ENCODE peak calls at places on chromosome 12, in ten cellular contexts. K is astrocyte of the cerebellum, D is foreskin fibroblast, Z is esophagus muscularis mucosa, E is AG04449, W is lower lobe of right lung, J is right lobe of liver, S is endothelial cell, M is fibroblast of lung, V is ovary. X is an unnamed sample.

GRCh38 chr12:104473374-104473983 is 16.7 kb downstream of the CHST11 start:
- DNase-seq in Z (no peak), D (no peak), E (no peak), W (no peak), M (no peak), K (no peak), S (no peak), V (no peak), J (no peak), X (peak)

GRCh38 chr12:3751151-3752095 is 1.5 kb downstream of the CRACR2A start:
- DNase-seq in V (no peak), M (no peak), J (no peak), Z (peak), S (no peak), K (no peak), W (no peak), D (no peak), E (no peak), X (peak)

GRCh38 chr12:110050927-110051326 is 2.6 kb upstream of the C12orf76 start:
- DNase-seq in K (no peak), S (no peak), D (no peak), M (no peak), J (no peak), V (no peak), W (no peak), E (no peak), Z (no peak), X (no peak)

GRCh38 chr12:4327293-4327692 is 6.3 kb downstream of the TIGAR start:
- DNase-seq in M (no peak), Z (no peak), V (no peak), S (no peak), K (no peak), J (no peak), D (no peak), W (no peak), E (no peak), X (no peak)

GRCh38 chr12:92408072-92408900 is 262.6 kb upstream of the BTG1 start:
- DNase-seq in V (no peak), M (peak), S (peak), J (peak), W (no peak), K (no peak), D (no peak), Z (no peak), E (no peak), X (peak)

GRCh38 chr12:105385141-105385540 is 54.6 kb downstream of the C12orf75 start:
- DNase-seq in J (no peak), K (peak), V (no peak), E (peak), M (peak), W (no peak), S (no peak), Z (no peak), D (no peak), X (no peak)

GRCh38 chr12:41217731-41218130 is 29.6 kb downstream of the PDZRN4 start:
- DNase-seq in M (no peak), J (no peak), W (no peak), S (no peak), V (no peak), Z (no peak), K (no peak), E (no peak), D (no peak), X (no peak)

GRCh38 chr12:114744696-114745095 is 60.7 kb upstream of the TBX3 start:
- DNase-seq in W (no peak), S (no peak), J (no peak), V (peak), D (peak), K (no peak), Z (no peak), E (no peak), M (peak), X (no peak)

GRCh38 chr12:25249951-25250738 is 584 bp downstream of the KRAS start:
- DNase-seq in M (no peak), S (peak), W (peak), V (peak), Z (no peak), D (peak), E (no peak), J (peak), K (no peak), X (peak)

GRCh38 chr12:53173085-53173715 is 7.3 kb upstream of the ZNF740 start:
- DNase-seq in D (peak), E (no peak), M (no peak), S (no peak), W (no peak), Z (no peak), V (no peak), K (no peak), J (no peak), X (no peak)

GRCh38 chr12:68446896-68447806 is 115.0 kb upstream of the MDM1 start:
- DNase-seq in W (no peak), J (no peak), M (no peak), S (no peak), V (no peak), D (peak), E (no peak), Z (peak), K (no peak), X (no peak)

GRCh38 chr12:102824218-102824835 is 92.7 kb downstream of the PAH start:
- DNase-seq in M (no peak), V (peak), J (peak), K (no peak), Z (no peak), D (peak), W (peak), E (no peak), S (peak), X (peak)

GRCh38 chr12:107125833-107126232 is 32.5 kb upstream of the CRY1 start:
- DNase-seq in D (no peak), V (no peak), S (no peak), J (no peak), K (no peak), E (no peak), W (no peak), Z (no peak), M (no peak), X (no peak)

GRCh38 chr12:128813883-128814282 is 9.9 kb downstream of the SLC15A4 start:
- DNase-seq in D (peak), J (no peak), S (no peak), K (no peak), W (no peak), V (no peak), E (no peak), Z (no peak), M (no peak), X (no peak)

GRCh38 chr12:107126688-107127481 is 33.5 kb upstream of the CRY1 start:
- DNase-seq in E (no peak), M (no peak), J (no peak), Z (no peak), K (no peak), W (no peak), D (peak), V (no peak), S (no peak), X (no peak)

GRCh38 chr12:43015090-43015737 is 425.7 kb upstream of the PRICKLE1 start:
- DNase-seq in V (no peak), M (no peak), K (no peak), J (no peak), D (no peak), W (no peak), S (no peak), E (no peak), Z (no peak), X (no peak)

GRCh38 chr12:12228402-12228801 is 38.4 kb downstream of the LRP6 start:
- DNase-seq in J (no peak), D (no peak), V (no peak), S (no peak), M (no peak), E (no peak), Z (no peak), K (no peak), W (no peak), X (no peak)

GRCh38 chr12:11759894-11760293 is 110.4 kb downstream of the ETV6 start:
- DNase-seq in V (no peak), M (no peak), K (no peak), W (no peak), D (no peak), S (no peak), E (no peak), J (no peak), Z (no peak), X (no peak)

GRCh38 chr12:31217356-31218130 is 108.4 kb downstream of the SINHCAF start:
- DNase-seq in Z (peak), W (peak), K (no peak), J (no peak), V (no peak), E (no peak), D (no peak), M (no peak), S (no peak), X (no peak)

GRCh38 chr12:121825041-121825523 is 21.3 kb downstream of the SETD1B start:
- DNase-seq in V (no peak), Z (no peak), J (peak), S (no peak), W (no peak), K (no peak), M (no peak), E (no peak), D (no peak), X (no peak)

GRCh38 chr12:69225251-69225910 is 14.0 kb upstream of the CPSF6 start:
- DNase-seq in S (no peak), D (no peak), W (no peak), Z (no peak), K (no peak), M (no peak), V (no peak), E (no peak), J (no peak), X (no peak)

GRCh38 chr12:12474471-12474928 is 88.2 kb downstream of the DUSP16 start:
- DNase-seq in Z (no peak), E (no peak), S (no peak), V (no peak), J (no peak), K (no peak), D (no peak), M (no peak), W (no peak), X (peak)

GRCh38 chr12:28939427-28939826 is 209.7 kb upstream of the FAR2 start:
- DNase-seq in V (no peak), J (no peak), S (no peak), K (no peak), E (no peak), W (no peak), D (no peak), Z (no peak), M (no peak), X (no peak)

GRCh38 chr12:115697341-115697740 is 580.2 kb downstream of the MED13L start:
- DNase-seq in J (no peak), Z (no peak), S (no peak), K (no peak), V (no peak), E (no peak), D (no peak), W (no peak), M (peak), X (no peak)

GRCh38 chr12:131357920-131358319 is 353.0 kb upstream of the SFSWAP start:
- DNase-seq in D (no peak), E (no peak), V (no peak), S (no peak), K (no peak), W (no peak), Z (no peak), J (no peak), M (no peak), X (no peak)

GRCh38 chr12:10618338-10618987 is 5.1 kb upstream of the MAGOHB start:
- DNase-seq in J (no peak), D (peak), V (no peak), E (peak), W (no peak), K (peak), M (peak), Z (no peak), S (no peak), X (no peak)

GRCh38 chr12:188910-189621 is 24.9 kb downstream of the SLC6A12 start:
- DNase-seq in D (peak), K (no peak), V (peak), Z (no peak), W (peak), S (peak), E (no peak), M (peak), J (no peak), X (peak)

GRCh38 chr12:62995097-62995496 is 60.1 kb upstream of the PPM1H start:
- DNase-seq in D (no peak), K (no peak), M (no peak), S (no peak), W (no peak), Z (no peak), E (no peak), J (no peak), V (no peak), X (no peak)

GRCh38 chr12:65083581-65083980 is 37.5 kb downstream of the WIF1 start:
- DNase-seq in W (no peak), Z (no peak), E (no peak), K (no peak), S (no peak), V (no peak), M (no peak), D (no peak), J (no peak), X (no peak)

GRCh38 chr12:442235-442884 is 17.4 kb upstream of the B4GALNT3 start:
- DNase-seq in W (no peak), J (no peak), K (peak), S (peak), M (peak), D (peak), E (no peak), Z (no peak), V (peak), X (peak)

GRCh38 chr12:131137836-131138637 is 184.3 kb downstream of the ADGRD1 start:
- DNase-seq in Z (no peak), S (no peak), J (no peak), K (no peak), M (no peak), D (peak), E (no peak), W (no peak), V (peak), X (no peak)

GRCh38 chr12:180445-180844 is 33.5 kb downstream of the SLC6A12 start:
- DNase-seq in D (no peak), K (no peak), Z (peak), W (peak), E (no peak), V (no peak), S (no peak), M (peak), J (no peak), X (peak)

GRCh38 chr12:76571256-76571655 is 11.7 kb upstream of the OSBPL8 start:
- DNase-seq in K (no peak), D (no peak), Z (no peak), W (no peak), J (no peak), E (no peak), S (no peak), V (no peak), M (no peak), X (no peak)

GRCh38 chr12:47097276-47097896 is 17.6 kb upstream of the AMIGO2 start:
- DNase-seq in S (no peak), M (peak), J (no peak), D (no peak), K (no peak), Z (no peak), E (no peak), V (no peak), W (no peak), X (no peak)

GRCh38 chr12:92503029-92503931 is 199.5 kb upstream of the PLEKHG7 start:
- DNase-seq in Z (no peak), M (peak), E (no peak), V (peak), K (no peak), D (no peak), S (no peak), J (no peak), W (no peak), X (peak)

GRCh38 chr12:50952510-50952909 is at the start of gene HIGD1C:
- DNase-seq in V (no peak), M (no peak), W (no peak), J (no peak), S (no peak), E (no peak), Z (no peak), D (no peak), K (no peak), X (no peak)

GRCh38 chr12:56082967-56083366 is 3.0 kb downstream of the ERBB3 start:
- DNase-seq in V (no peak), W (no peak), D (no peak), K (no peak), J (no peak), S (no peak), E (no peak), M (no peak), Z (no peak), X (no peak)

GRCh38 chr12:1877169-1877878 is 41.1 kb downstream of the CACNA2D4 start:
- DNase-seq in V (no peak), M (no peak), S (no peak), Z (peak), K (no peak), W (no peak), E (no peak), J (no peak), D (no peak), X (peak)

GRCh38 chr12:54240129-54240528 is 39.8 kb downstream of the CBX5 start:
- DNase-seq in J (no peak), E (no peak), Z (no peak), K (no peak), D (no peak), S (no peak), W (no peak), M (no peak), V (no peak), X (no peak)

DNA sequence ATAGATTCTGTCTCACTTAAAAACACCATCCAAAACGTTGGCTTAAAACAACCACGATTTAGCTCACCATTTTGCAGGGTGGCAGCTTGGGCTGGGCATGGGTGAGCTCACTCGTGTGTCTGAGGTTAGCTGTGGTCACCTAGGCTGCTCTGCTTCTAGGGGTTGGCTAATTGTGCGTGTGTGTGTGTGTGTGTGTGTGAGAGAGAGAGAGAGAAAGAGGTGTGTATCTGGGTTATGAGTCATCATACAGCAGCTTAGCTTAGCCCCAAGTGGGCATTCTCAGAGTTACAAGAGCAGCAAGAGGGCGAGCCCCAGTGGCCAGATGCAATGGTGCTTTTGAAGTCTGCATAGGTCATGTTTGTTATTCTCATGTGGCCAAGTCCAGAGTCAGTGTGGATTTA is 6.0 kb downstream of the FBXW8 start:
- DNase-seq in W (peak), M (peak), S (no peak), D (peak), E (peak), Z (no peak), V (no peak), J (no peak), K (peak), X (peak)
- TF ChIP-seq CTCF in W (no peak), M (no peak), S (no peak), D (no peak), E (peak), Z (no peak), V (no peak), J (peak), K (peak), X (no peak)

DNA sequence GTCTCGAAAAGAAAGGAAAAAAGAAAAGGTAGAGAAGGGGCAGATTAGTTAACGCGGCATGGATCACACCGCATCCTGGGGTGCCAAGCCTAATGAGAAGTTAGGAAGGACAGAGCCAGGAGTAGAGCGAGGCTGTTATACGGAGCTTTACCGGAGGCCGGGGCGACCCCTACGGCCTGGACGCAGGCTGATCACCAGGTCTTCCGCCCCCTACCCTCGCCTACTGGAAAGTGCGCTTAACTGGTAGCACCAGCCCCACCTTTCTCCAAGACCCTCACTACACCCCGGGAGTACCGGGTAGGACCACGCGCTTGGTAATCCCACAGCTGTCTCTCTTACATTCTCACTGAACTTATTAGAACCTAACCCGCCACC is 33.8 kb downstream of the WBP11 start:
- DNase-seq in J (peak), M (peak), E (no peak), Z (no peak), W (peak), S (peak), K (no peak), V (peak), D (peak), X (no peak)
- TF ChIP-seq CTCF in J (no peak), M (no peak), E (peak), Z (no peak), W (no peak), S (no peak), K (no peak), V (no peak), D (no peak), X (no peak)

GRCh38 chr12:88578274-88578673 is 2.0 kb downstream of the KITLG start:
- DNase-seq in S (no peak), M (no peak), E (no peak), W (no peak), K (no peak), D (peak), Z (no peak), J (no peak), V (no peak), X (no peak)

GRCh38 chr12:88577537-88577936 is 2.7 kb downstream of the KITLG start:
- DNase-seq in D (no peak), M (no peak), Z (no peak), S (no peak), J (no peak), V (no peak), K (no peak), W (no peak), E (no peak), X (no peak)

GRCh38 chr12:88579572-88579940 is 715 bp downstream of the KITLG start:
- DNase-seq in M (no peak), D (peak), E (no peak), J (peak), K (no peak), Z (no peak), V (peak), S (peak), W (peak), X (no peak)

GRCh38 chr12:88579941-88580871 is at the start of gene KITLG:
- DNase-seq in W (peak), D (peak), S (peak), E (no peak), V (peak), K (peak), M (peak), Z (peak), J (peak), X (peak)

GRCh38 chr12:88578821-88579518 is 1.3 kb downstream of the KITLG start:
- DNase-seq in K (no peak), D (peak), M (no peak), E (no peak), S (peak), W (no peak), Z (no peak), J (no peak), V (no peak), X (no peak)
- TF ChIP-seq CTCF in K (peak), D (peak), M (peak), E (peak), S (peak), W (peak), Z (peak), J (peak), V (peak), X (no peak)

DNA sequence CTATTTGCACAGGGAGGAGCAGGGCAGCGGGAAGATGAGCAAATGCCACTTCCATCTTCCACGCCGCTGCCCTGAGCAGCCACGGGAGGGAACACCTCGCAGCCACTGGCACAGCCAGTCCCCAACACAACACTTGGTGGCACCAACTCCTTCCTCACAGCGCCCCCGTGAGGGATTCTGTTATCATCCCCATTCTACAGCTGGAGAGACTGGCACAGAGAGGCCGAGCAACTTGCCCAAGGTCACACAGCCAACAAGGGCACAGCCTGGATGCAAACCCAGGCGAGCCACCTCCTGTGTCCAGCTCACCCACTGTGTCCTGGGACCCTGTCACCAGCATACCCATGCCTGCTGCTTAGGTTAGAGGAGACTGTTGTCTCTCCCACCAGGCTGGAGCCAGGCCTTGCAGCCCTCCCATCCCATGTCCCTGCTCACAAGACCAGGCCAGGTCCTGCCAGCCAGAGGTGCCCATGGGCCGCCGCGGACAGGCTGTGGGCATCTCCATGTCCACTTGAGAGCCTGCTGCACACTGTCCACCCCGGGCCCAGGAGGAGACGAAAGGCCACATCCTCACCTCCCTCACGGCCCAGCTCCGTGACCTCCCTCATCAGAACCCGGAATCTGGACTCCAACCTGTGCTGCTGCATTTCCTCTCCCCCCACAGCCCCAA is 57.0 kb downstream of the NCOR2 start:
- DNase-seq in D (no peak), K (no peak), S (no peak), M (no peak), J (no peak), Z (no peak), V (no peak), W (no peak), E (no peak), X (peak)
- TF ChIP-seq CTCF in D (no peak), K (no peak), S (no peak), M (no peak), J (no peak), Z (no peak), V (no peak), W (no peak), E (no peak), X (no peak)

GRCh38 chr12:61367281-61367785 is 892.9 kb upstream of the USP15 start:
- DNase-seq in E (no peak), K (no peak), M (no peak), D (no peak), Z (no peak), J (no peak), V (no peak), S (no peak), W (no peak), X (no peak)
- TF ChIP-seq CTCF in E (no peak), K (peak), M (no peak), D (peak), Z (no peak), J (no peak), V (no peak), S (no peak), W (no peak), X (no peak)